ENCODE peak calls at places on chromosomes 7 and 10, in four cellular contexts. A, Z, Y and X are unnamed samples.

GRCh38 chr10:107971973-107972372 is 807.5 kb upstream of the SORCS1 start:
- DNase-seq in A (no peak), Z (no peak), Y (no peak), X (no peak)

GRCh38 chr10:13268841-13269240 is 31.0 kb downstream of the PHYH start:
- DNase-seq in A (no peak), Z (no peak), Y (no peak), X (no peak)

GRCh38 chr7:55074008-55074499 is 55.2 kb downstream of the EGFR start:
- DNase-seq in A (peak; percentile 89), Z (no peak), Y (peak; percentile 77), X (no peak)

GRCh38 chr10:85557077-85557476 is 809.5 kb downstream of the GRID1 start:
- DNase-seq in A (no peak), Z (no peak), Y (no peak), X (no peak)

GRCh38 chr7:111498608-111499007 is 63.7 kb downstream of the IMMP2L start:
- DNase-seq in A (no peak), Z (no peak), Y (no peak), X (no peak)

GRCh38 chr10:43128958-43129706 is 9.1 kb upstream of the CSGALNACT2 start:
- DNase-seq in A (no peak), Z (no peak), Y (peak; percentile 22), X (peak; percentile 54)

GRCh38 chr7:101816499-101817030 is 861 bp upstream of the CUX1 start:
- DNase-seq in A (no peak), Z (peak; percentile 58), Y (peak; percentile 65), X (no peak)

GRCh38 chr10:48271323-48271722 is 3.2 kb downstream of the FRMPD2 start:
- DNase-seq in A (no peak), Z (no peak), Y (no peak), X (no peak)

GRCh38 chr7:1142051-1142635 is 17.9 kb downstream of the ZFAND2A start:
- DNase-seq in A (peak; percentile 22), Z (no peak), Y (no peak), X (no peak)

GRCh38 chr7:127692200-127692599 is 40.2 kb downstream of the SND1 start:
- DNase-seq in A (no peak), Z (no peak), Y (no peak), X (no peak)

GRCh38 chr7:127690806-127691205 is 38.8 kb downstream of the SND1 start:
- DNase-seq in A (no peak), Z (no peak), Y (no peak), X (no peak)

GRCh38 chr7:127689194-127689772 is 37.3 kb downstream of the SND1 start:
- DNase-seq in A (no peak), Z (no peak), Y (no peak), X (no peak)

GRCh38 chr7:127690337-127690736 is 38.3 kb downstream of the SND1 start:
- DNase-seq in A (no peak), Z (no peak), Y (no peak), X (no peak)
- H3K36me3 ChIP-seq in A (peaks cover 9% of the 10 kb centered on the region), Z (no peaks in the 10 kb centered on the region), Y (peaks cover 61% of the 10 kb centered on the region), X (peaks cover 43% of the 10 kb centered on the region)

GRCh38 chr7:99429756-99430155 is 8.8 kb downstream of the PTCD1 start:
- DNase-seq in A (no peak), Z (no peak), Y (no peak), X (no peak)
- H3K36me3 ChIP-seq in A (peaks cover 12% of the 10 kb centered on the region), Z (no peaks in the 10 kb centered on the region), Y (peaks cover 87% of the 10 kb centered on the region), X (peaks cover 56% of the 10 kb centered on the region)

DNA sequence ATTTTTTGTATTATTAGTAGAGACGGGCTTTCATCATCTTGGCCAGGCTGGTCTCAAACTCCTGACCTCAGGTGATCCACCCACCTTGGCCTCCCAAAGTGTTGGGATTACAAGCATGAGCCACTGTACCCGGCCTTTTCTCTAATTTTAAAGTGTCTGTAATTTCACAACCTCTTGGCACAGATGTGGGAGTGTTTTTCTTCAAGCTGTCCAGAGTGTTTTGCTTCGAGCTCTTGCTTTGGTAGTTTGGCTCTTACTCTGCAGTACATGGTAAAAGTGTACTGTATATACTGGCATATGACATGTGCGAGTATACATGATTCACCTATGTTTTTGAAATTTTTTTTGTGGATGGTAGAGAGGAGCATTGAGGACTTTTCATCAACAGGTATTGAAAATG is 9.8 kb downstream of the SRGN start:
- DNase-seq in A (no peak), Z (no peak), Y (no peak), X (no peak)
- H3K36me3 ChIP-seq in A (no peaks in the 10 kb centered on the region), Z (no peaks in the 10 kb centered on the region), Y (no peaks in the 10 kb centered on the region), X (no peaks in the 10 kb centered on the region)

GRCh38 chr10:80517416-80518142 is 20.1 kb upstream of the SH2D4B start:
- DNase-seq in A (peak; percentile 82), Z (no peak), Y (no peak), X (no peak)
- H3K36me3 ChIP-seq in A (peaks cover 44% of the 10 kb centered on the region), Z (no peaks in the 10 kb centered on the region), Y (peaks cover 93% of the 10 kb centered on the region), X (peaks cover 80% of the 10 kb centered on the region)

GRCh38 chr10:58101682-58102081 is 166.0 kb downstream of the IPMK start:
- DNase-seq in A (no peak), Z (no peak), Y (no peak), X (no peak)
- H3K36me3 ChIP-seq in A (no peaks in the 10 kb centered on the region), Z (no peaks in the 10 kb centered on the region), Y (no peaks in the 10 kb centered on the region), X (no peaks in the 10 kb centered on the region)

GRCh38 chr10:74134240-74134820 is 16.3 kb downstream of the AP3M1 start:
- DNase-seq in A (no peak), Z (no peak), Y (no peak), X (no peak)

GRCh38 chr10:74140553-74140952 is 10.1 kb downstream of the AP3M1 start:
- DNase-seq in A (no peak), Z (no peak), Y (no peak), X (no peak)

GRCh38 chr10:74139981-74140380 is 10.6 kb downstream of the AP3M1 start:
- DNase-seq in A (no peak), Z (no peak), Y (no peak), X (no peak)

GRCh38 chr10:74137992-74138391 is 12.6 kb downstream of the AP3M1 start:
- DNase-seq in A (no peak), Z (no peak), Y (no peak), X (no peak)

GRCh38 chr10:74135452-74135851 is 15.2 kb downstream of the AP3M1 start:
- DNase-seq in A (no peak), Z (no peak), Y (no peak), X (no peak)
- H3K36me3 ChIP-seq in A (peaks cover 16% of the 10 kb centered on the region), Z (no peaks in the 10 kb centered on the region), Y (peaks cover 93% of the 10 kb centered on the region), X (peaks cover 74% of the 10 kb centered on the region)